ENCODE peak calls at places on chromosomes 13 and 19, in four cellular contexts. S is ovary; Y is CD8-positive, alpha-beta T cell; E is small intestine. U is an unnamed sample.

GRCh38 chr19:1258707-1259205 is 10.4 kb downstream of the MIDN start:
- DNase-seq in E (no peak), S (no peak), Y (no peak), U (no peak)

GRCh38 chr13:107130516-107130915 is 562.6 kb upstream of the ARGLU1 start:
- DNase-seq in E (no peak), S (no peak), Y (no peak), U (no peak)

GRCh38 chr13:32265726-32266125 is 49.4 kb downstream of the ZAR1L start:
- DNase-seq in S (no peak), E (no peak), Y (no peak), U (no peak)

GRCh38 chr19:43229315-43229714 is 23.9 kb upstream of the PSG4 start:
- DNase-seq in S (no peak), Y (no peak), E (no peak), U (no peak)

GRCh38 chr19:41309225-41310030 is 544 bp upstream of the CCDC97 start:
- DNase-seq in E (peak; percentile 47), S (no peak), Y (no peak), U (no peak)

GRCh38 chr19:1855040-1855827 is 7.0 kb upstream of the REXO1 start:
- DNase-seq in Y (peak; percentile 55), S (peak; percentile 62), E (peak; percentile 96), U (peak; percentile 66)

GRCh38 chr13:37769078-37769477 is 100.5 kb downstream of the TRPC4 start:
- DNase-seq in E (no peak), S (no peak), Y (no peak), U (no peak)

GRCh38 chr13:105936816-105937215 is 598.6 kb downstream of the EFNB2 start:
- DNase-seq in S (no peak), E (no peak), Y (no peak), U (no peak)

GRCh38 chr19:48569814-48570213 is 17.8 kb downstream of the SULT2B1 start:
- DNase-seq in S (no peak), Y (no peak), E (no peak), U (no peak)

GRCh38 chr19:14363203-14364097 is 17.8 kb upstream of the ADGRE5 start:
- DNase-seq in S (peak; percentile 85), E (peak; percentile 51), Y (no peak), U (peak; percentile 44)

GRCh38 chr13:49679244-49679643 is 12.0 kb downstream of the EBPL start:
- DNase-seq in Y (no peak), S (no peak), E (no peak), U (no peak)

GRCh38 chr19:35120492-35120891 is 4.9 kb downstream of the FXYD3 start:
- DNase-seq in S (no peak), E (peak; percentile 38), Y (no peak), U (no peak)

GRCh38 chr19:31145021-31145420 is 204.2 kb downstream of the TSHZ3 start:
- DNase-seq in S (no peak), E (no peak), Y (no peak), U (no peak)

GRCh38 chr13:86974995-86975328 is 696.2 kb upstream of the SLITRK5 start:
- DNase-seq in Y (no peak), E (no peak), S (no peak), U (no peak)

GRCh38 chr13:42283574-42283973 is 11.6 kb downstream of the AKAP11 start:
- DNase-seq in E (peak; percentile 51), S (no peak), Y (no peak), U (no peak)

GRCh38 chr19:1104452-1105216 is 840 bp downstream of the GPX4 start:
- DNase-seq in E (peak; percentile 80), Y (no peak), S (peak; percentile 83), U (peak; percentile 72)

GRCh38 chr13:110506859-110507566 is 54.5 kb downstream of the RAB20 start:
- DNase-seq in Y (no peak), E (peak; percentile 99), S (peak; percentile 79), U (no peak)
- H3K27ac ChIP-seq in Y (no peak overlapping the region), E (peak overlapping the region; percentile 95), S (peak overlapping the region; percentile 9), U (peak overlapping the region; percentile 51)

DNA sequence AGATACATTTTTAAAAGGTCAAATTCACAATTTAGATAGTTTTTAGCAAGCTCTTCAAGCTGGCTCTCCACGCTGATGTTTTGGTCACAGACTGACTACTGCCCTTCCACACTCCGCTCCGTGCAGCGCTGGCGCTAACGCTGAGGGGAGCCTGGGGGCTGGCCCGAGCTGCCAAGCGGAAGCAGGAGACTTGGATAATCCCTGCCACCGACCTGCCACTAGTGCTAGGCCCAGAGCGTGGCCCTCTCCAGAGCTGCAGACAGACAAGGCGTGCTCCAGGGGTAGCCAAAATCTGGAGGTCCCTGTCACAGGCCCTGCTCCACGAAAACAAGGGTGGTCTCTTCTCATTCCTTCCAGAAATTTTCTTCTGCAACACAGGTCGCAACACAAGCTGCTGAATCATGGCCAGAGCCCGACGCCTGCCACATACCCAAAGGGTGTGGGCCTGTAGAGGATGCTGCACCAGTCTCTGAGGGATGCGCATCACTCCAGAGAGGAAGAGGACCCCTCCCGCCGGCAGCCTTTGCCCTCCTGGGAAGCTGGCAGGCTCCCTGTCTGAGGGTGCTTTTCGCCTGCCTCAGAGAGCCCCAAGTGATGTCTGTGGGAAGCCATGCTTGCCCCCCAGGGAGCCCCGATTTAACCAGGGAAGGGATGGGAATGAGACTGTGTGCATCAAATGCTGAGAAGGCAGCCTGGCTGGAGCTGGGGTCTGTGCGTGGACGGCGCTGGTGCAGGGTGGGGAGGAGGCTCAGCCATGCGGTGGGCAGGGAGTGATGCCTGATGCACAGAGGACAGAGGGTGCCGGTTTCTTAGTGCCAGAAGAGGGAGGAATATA is 21.6 kb downstream of the CAPS start:
- DNase-seq in S (no peak), E (no peak), Y (no peak), U (no peak)
- H3K36me3 ChIP-seq in S (no peaks in the 10 kb centered on the region), E (peaks cover 7% of the 10 kb centered on the region), Y (peaks cover 40% of the 10 kb centered on the region), U (peaks cover 44% of the 10 kb centered on the region)

GRCh38 chr19:10227215-10227971 is 3.7 kb downstream of the S1PR2 start:
- DNase-seq in S (peak; percentile 57), Y (no peak), E (no peak), U (no peak)
- H3K27ac ChIP-seq in S (peak overlapping the region; percentile 81), Y (no peak overlapping the region), E (peak overlapping the region; percentile 78), U (no peak overlapping the region)

GRCh38 chr13:99366075-99366987 is 59.1 kb upstream of the GPR183 start:
- DNase-seq in Y (no peak), E (no peak), S (no peak), U (no peak)

GRCh38 chr13:99363391-99363790 is 56.2 kb upstream of the GPR183 start:
- DNase-seq in Y (no peak), S (no peak), E (no peak), U (no peak)

GRCh38 chr13:99361197-99361596 is 54.0 kb upstream of the GPR183 start:
- DNase-seq in E (no peak), S (no peak), Y (no peak), U (no peak)

GRCh38 chr13:99362362-99362761 is 55.2 kb upstream of the GPR183 start:
- DNase-seq in Y (no peak), S (no peak), E (no peak), U (no peak)

DNA sequence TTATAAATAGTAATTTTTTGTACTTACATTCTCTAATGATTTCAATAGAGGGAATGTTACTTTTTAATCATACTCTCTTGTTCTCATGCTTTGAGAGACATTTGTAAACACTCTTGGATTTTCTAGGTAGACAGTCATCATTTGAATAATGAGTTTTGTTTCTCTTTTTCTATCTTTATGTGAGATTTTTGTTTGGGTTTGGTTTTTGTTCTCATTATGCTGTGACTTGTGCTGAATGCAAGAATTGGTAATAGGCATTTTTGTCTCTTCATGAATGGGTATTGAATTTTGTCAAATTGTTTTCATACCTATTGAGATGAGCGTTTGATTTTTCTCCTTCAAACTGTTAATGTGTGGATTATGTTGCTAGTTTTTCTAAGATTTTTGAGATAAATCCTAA is 56.8 kb upstream of the GPR183 start:
- DNase-seq in S (no peak), E (no peak), Y (no peak), U (no peak)
- H3K36me3 ChIP-seq in S (no peaks in the 10 kb centered on the region), E (peaks cover 2% of the 10 kb centered on the region), Y (no peaks in the 10 kb centered on the region), U (no peaks in the 10 kb centered on the region)

DNA sequence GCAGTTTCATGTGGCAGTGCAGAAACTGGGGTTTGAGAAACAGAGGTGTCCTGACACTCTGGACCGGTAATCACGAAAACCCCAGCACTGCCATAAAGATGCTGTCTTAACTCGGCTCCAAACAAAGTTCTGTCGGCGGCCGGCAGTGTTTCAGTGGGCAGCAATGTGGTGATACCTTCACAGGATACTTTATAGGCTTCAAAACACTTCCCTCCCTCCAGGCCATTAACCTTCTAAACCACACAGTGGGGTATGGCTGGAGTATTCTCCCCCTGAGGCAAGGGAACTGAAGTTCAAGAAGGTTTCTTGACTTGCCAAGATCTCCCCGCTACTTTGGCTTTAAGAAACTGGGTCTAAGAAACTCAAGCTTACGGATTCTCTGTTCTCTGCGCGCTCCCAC is 1.1 kb downstream of the RUBCNL start:
- DNase-seq in E (no peak), S (no peak), Y (no peak), U (no peak)
- H3K27ac ChIP-seq in E (no peak overlapping the region), S (no peak overlapping the region), Y (no peak overlapping the region), U (no peak overlapping the region)

GRCh38 chr19:46990998-46991676 is 28.5 kb upstream of the NPAS1 start:
- DNase-seq in Y (no peak), E (peak; percentile 83), S (peak; percentile 89), U (peak; percentile 75)

GRCh38 chr19:46994141-46994686 is 25.4 kb upstream of the NPAS1 start:
- DNase-seq in S (no peak), E (no peak), Y (no peak), U (no peak)

GRCh38 chr19:46992699-46993535 is 26.7 kb upstream of the NPAS1 start:
- DNase-seq in E (no peak), S (peak; percentile 83), Y (no peak), U (no peak)

GRCh38 chr19:46995492-46995891 is 24.1 kb upstream of the NPAS1 start:
- DNase-seq in E (no peak), Y (no peak), S (no peak), U (no peak)

DNA sequence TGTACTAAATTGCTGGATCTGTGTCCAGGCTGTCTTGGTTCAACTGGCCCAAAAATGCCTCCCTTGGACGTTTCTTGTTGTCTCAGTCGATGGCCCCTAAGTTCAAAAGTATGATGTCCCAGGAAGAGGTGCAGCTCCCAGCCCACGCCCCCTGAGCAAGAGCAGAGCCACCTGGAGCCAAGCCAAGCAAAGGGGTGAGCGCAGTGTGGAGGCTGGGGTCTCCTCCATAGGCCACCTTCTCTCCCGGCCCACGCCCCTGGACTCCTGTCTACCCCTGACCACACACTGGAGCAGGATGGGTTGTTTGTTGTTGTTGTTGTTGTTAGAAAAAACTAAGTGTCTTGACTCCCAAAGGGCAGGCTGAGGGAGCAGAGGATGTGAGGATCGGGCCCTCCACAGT is 26.0 kb upstream of the NPAS1 start:
- DNase-seq in E (no peak), Y (no peak), S (no peak), U (no peak)
- H3K36me3 ChIP-seq in E (peaks cover 2% of the 10 kb centered on the region), Y (peaks cover 7% of the 10 kb centered on the region), S (no peaks in the 10 kb centered on the region), U (peaks cover 21% of the 10 kb centered on the region)